ENCODE peak calls at places on chromosomes 11 and 22, in eight cellular contexts. One of them, this sample, is unnamed. For H3K27me3, the result is how much of the 10 kb centered on the place peaks cover.

GRCh38 chr11:64231536-64231935 is 1.2 kb downstream of the DNAJC4 start:
- DNase-seq in GM23338: no peak
- DNase-seq in SK-N-SH: no peak
- DNase-seq in Panc1: no peak
- DNase-seq in K562: no peak
- DNase-seq in HCT116: no peak
- DNase-seq in HepG2: no peak
- DNase-seq in GM12878: no peak
- DNase-seq in this sample: no peak

GRCh38 chr11:83573097-83573496 is 286.9 kb upstream of the CCDC90B start:
- DNase-seq in K562: no peak
- DNase-seq in GM12878: no peak
- DNase-seq in SK-N-SH: no peak
- DNase-seq in HCT116: no peak
- DNase-seq in GM23338: no peak
- DNase-seq in Panc1: no peak
- DNase-seq in HepG2: no peak
- DNase-seq in this sample: no peak

GRCh38 chr11:70607561-70607960 is 209.2 kb downstream of the CTTN start:
- DNase-seq in GM23338: no peak
- DNase-seq in K562: no peak
- DNase-seq in HepG2: no peak
- DNase-seq in HCT116: no peak
- DNase-seq in SK-N-SH: no peak
- DNase-seq in Panc1: no peak
- DNase-seq in GM12878: no peak
- DNase-seq in this sample: no peak

GRCh38 chr11:126112547-126112946 is 49.9 kb upstream of the CDON start:
- DNase-seq in HepG2: no peak
- DNase-seq in HCT116: no peak
- DNase-seq in GM12878: no peak
- DNase-seq in SK-N-SH: peak
- DNase-seq in K562: no peak
- DNase-seq in GM23338: no peak
- DNase-seq in Panc1: no peak
- DNase-seq in this sample: no peak

GRCh38 chr22:36467042-36467810 is 14.2 kb downstream of the TXN2 start:
- DNase-seq in SK-N-SH: no peak
- DNase-seq in Panc1: no peak
- DNase-seq in HCT116: peak
- DNase-seq in GM12878: no peak
- DNase-seq in HepG2: no peak
- DNase-seq in GM23338: no peak
- DNase-seq in K562: no peak
- DNase-seq in this sample: no peak

GRCh38 chr11:106552694-106553203 is 465.5 kb downstream of the GUCY1A2 start:
- DNase-seq in GM12878: no peak
- DNase-seq in GM23338: no peak
- DNase-seq in HCT116: no peak
- DNase-seq in K562: no peak
- DNase-seq in SK-N-SH: no peak
- DNase-seq in HepG2: peak
- DNase-seq in Panc1: no peak
- DNase-seq in this sample: no peak

GRCh38 chr11:123491241-123491640 is 61.2 kb downstream of the GRAMD1B start:
- DNase-seq in SK-N-SH: no peak
- DNase-seq in HCT116: no peak
- DNase-seq in GM23338: no peak
- DNase-seq in GM12878: no peak
- DNase-seq in Panc1: no peak
- DNase-seq in HepG2: no peak
- DNase-seq in K562: no peak
- DNase-seq in this sample: no peak

GRCh38 chr11:122900803-122901202 is 18.2 kb downstream of the JHY start:
- DNase-seq in HepG2: no peak
- DNase-seq in GM23338: no peak
- DNase-seq in GM12878: no peak
- DNase-seq in Panc1: no peak
- DNase-seq in HCT116: no peak
- DNase-seq in SK-N-SH: no peak
- DNase-seq in K562: no peak
- DNase-seq in this sample: no peak

GRCh38 chr11:47212938-47213337 is 1.8 kb upstream of the DDB2 start:
- DNase-seq in HepG2: no peak
- DNase-seq in Panc1: no peak
- DNase-seq in K562: no peak
- DNase-seq in HCT116: no peak
- DNase-seq in GM12878: no peak
- DNase-seq in GM23338: no peak
- DNase-seq in SK-N-SH: no peak
- DNase-seq in this sample: no peak

GRCh38 chr22:37749831-37750595 is 53.2 kb downstream of the TRIOBP start:
- DNase-seq in HepG2: peak
- DNase-seq in SK-N-SH: no peak
- DNase-seq in GM12878: no peak
- DNase-seq in Panc1: no peak
- DNase-seq in HCT116: no peak
- DNase-seq in K562: no peak
- DNase-seq in GM23338: no peak
- DNase-seq in this sample: no peak

GRCh38 chr22:36850016-36850415 is 10.8 kb upstream of the NCF4 start:
- DNase-seq in HepG2: no peak
- DNase-seq in Panc1: no peak
- DNase-seq in HCT116: no peak
- DNase-seq in GM23338: no peak
- DNase-seq in GM12878: no peak
- DNase-seq in SK-N-SH: no peak
- DNase-seq in K562: no peak
- DNase-seq in this sample: no peak

GRCh38 chr11:110896358-110896757 is 184.1 kb upstream of the ARHGAP20 start:
- DNase-seq in K562: no peak
- DNase-seq in HepG2: no peak
- DNase-seq in Panc1: no peak
- DNase-seq in GM23338: no peak
- DNase-seq in GM12878: no peak
- DNase-seq in SK-N-SH: no peak
- DNase-seq in HCT116: no peak
- DNase-seq in this sample: no peak

GRCh38 chr22:17121235-17122195 is at the start of gene TMEM121B:
- DNase-seq in K562: peak
- DNase-seq in SK-N-SH: peak
- DNase-seq in HepG2: no peak
- DNase-seq in HCT116: no peak
- DNase-seq in GM23338: peak
- DNase-seq in Panc1: no peak
- DNase-seq in GM12878: no peak
- DNase-seq in this sample: peak

GRCh38 chr22:30636226-30637077 is 871 bp downstream of the SLC35E4 start:
- DNase-seq in HepG2: no peak
- DNase-seq in GM23338: peak
- DNase-seq in K562: no peak
- DNase-seq in HCT116: no peak
- DNase-seq in Panc1: no peak
- DNase-seq in SK-N-SH: peak
- DNase-seq in GM12878: no peak
- DNase-seq in this sample: no peak

GRCh38 chr11:131353761-131354160 is 16.7 kb upstream of the NTM start:
- DNase-seq in K562: no peak
- DNase-seq in Panc1: no peak
- DNase-seq in SK-N-SH: no peak
- DNase-seq in HCT116: no peak
- DNase-seq in HepG2: no peak
- DNase-seq in GM23338: no peak
- DNase-seq in GM12878: no peak
- DNase-seq in this sample: no peak

GRCh38 chr11:35275808-35276170 is 136.8 kb downstream of the CD44 start:
- DNase-seq in HCT116: no peak
- DNase-seq in SK-N-SH: no peak
- DNase-seq in Panc1: no peak
- DNase-seq in GM12878: no peak
- DNase-seq in K562: no peak
- DNase-seq in HepG2: no peak
- DNase-seq in GM23338: no peak
- DNase-seq in this sample: no peak

GRCh38 chr11:113242767-113243397 is 71.5 kb upstream of the TTC12 start:
- DNase-seq in Panc1: no peak
- DNase-seq in HepG2: no peak
- DNase-seq in K562: no peak
- DNase-seq in GM23338: peak
- DNase-seq in SK-N-SH: no peak
- DNase-seq in GM12878: no peak
- DNase-seq in HCT116: no peak
- DNase-seq in this sample: no peak

GRCh38 chr22:39091136-39092081 is 5.6 kb upstream of the APOBEC3H start:
- DNase-seq in Panc1: no peak
- DNase-seq in HCT116: no peak
- DNase-seq in GM12878: no peak
- DNase-seq in SK-N-SH: no peak
- DNase-seq in K562: no peak
- DNase-seq in GM23338: no peak
- DNase-seq in HepG2: no peak
- DNase-seq in this sample: no peak

GRCh38 chr22:49197500-49197899 is 630.2 kb downstream of the BRD1 start:
- DNase-seq in SK-N-SH: no peak
- DNase-seq in HCT116: no peak
- DNase-seq in GM12878: no peak
- DNase-seq in HepG2: no peak
- DNase-seq in K562: no peak
- DNase-seq in Panc1: no peak
- DNase-seq in GM23338: no peak
- DNase-seq in this sample: no peak

GRCh38 chr11:75425422-75425821 is 7.6 kb downstream of the KLHL35 start:
- DNase-seq in Panc1: no peak
- DNase-seq in HepG2: no peak
- DNase-seq in HCT116: no peak
- DNase-seq in SK-N-SH: peak
- DNase-seq in GM12878: no peak
- DNase-seq in GM23338: peak
- DNase-seq in K562: peak
- DNase-seq in this sample: no peak

GRCh38 chr22:35973388-35973787 is 55.2 kb downstream of the RBFOX2 start:
- DNase-seq in GM12878: no peak
- DNase-seq in K562: no peak
- DNase-seq in Panc1: no peak
- DNase-seq in HepG2: no peak
- DNase-seq in GM23338: no peak
- DNase-seq in SK-N-SH: no peak
- DNase-seq in HCT116: no peak
- DNase-seq in this sample: no peak

GRCh38 chr11:36744375-36745168 is 146.5 kb upstream of the RAG2 start:
- DNase-seq in SK-N-SH: peak
- DNase-seq in Panc1: peak
- DNase-seq in GM12878: no peak
- DNase-seq in HCT116: peak
- DNase-seq in GM23338: peak
- DNase-seq in HepG2: peak
- DNase-seq in K562: peak
- DNase-seq in this sample: peak

GRCh38 chr11:28537822-28538221 is 429.6 kb downstream of the METTL15 start:
- DNase-seq in GM12878: no peak
- DNase-seq in HepG2: no peak
- DNase-seq in SK-N-SH: no peak
- DNase-seq in Panc1: no peak
- DNase-seq in K562: no peak
- DNase-seq in GM23338: no peak
- DNase-seq in HCT116: no peak
- DNase-seq in this sample: no peak

GRCh38 chr22:37177755-37178154 is 10.3 kb downstream of the C1QTNF6 start:
- DNase-seq in GM23338: no peak
- DNase-seq in Panc1: no peak
- DNase-seq in SK-N-SH: no peak
- DNase-seq in K562: no peak
- DNase-seq in GM12878: no peak
- DNase-seq in HCT116: no peak
- DNase-seq in HepG2: no peak
- DNase-seq in this sample: no peak

GRCh38 chr22:35758394-35758793 is 40.7 kb downstream of the APOL5 start:
- DNase-seq in HCT116: no peak
- DNase-seq in K562: no peak
- DNase-seq in Panc1: no peak
- DNase-seq in HepG2: no peak
- DNase-seq in GM12878: no peak
- DNase-seq in SK-N-SH: no peak
- DNase-seq in GM23338: no peak
- DNase-seq in this sample: no peak

GRCh38 chr11:11660351-11660750 is 38.5 kb upstream of the GALNT18 start:
- DNase-seq in GM12878: no peak
- DNase-seq in K562: no peak
- DNase-seq in GM23338: no peak
- DNase-seq in SK-N-SH: no peak
- DNase-seq in Panc1: no peak
- DNase-seq in HCT116: no peak
- DNase-seq in HepG2: no peak
- DNase-seq in this sample: no peak
- H3K27me3 ChIP-seq in GM12878: under half
- H3K27me3 ChIP-seq in K562: under half
- H3K27me3 ChIP-seq in GM23338: under half
- H3K27me3 ChIP-seq in SK-N-SH: under half
- H3K27me3 ChIP-seq in Panc1: under half
- H3K27me3 ChIP-seq in HCT116: under half
- H3K27me3 ChIP-seq in HepG2: under half
- H3K27me3 ChIP-seq in this sample: under half

GRCh38 chr11:102680945-102681344 is 24.6 kb downstream of the MMP27 start:
- DNase-seq in SK-N-SH: no peak
- DNase-seq in HepG2: no peak
- DNase-seq in GM23338: no peak
- DNase-seq in GM12878: no peak
- DNase-seq in K562: no peak
- DNase-seq in Panc1: no peak
- DNase-seq in HCT116: no peak
- DNase-seq in this sample: peak
- TF ChIP-seq REST in SK-N-SH: no peak
- TF ChIP-seq REST in HepG2: no peak
- TF ChIP-seq REST in GM23338: no peak
- TF ChIP-seq REST in GM12878: no peak
- TF ChIP-seq REST in K562: no peak
- TF ChIP-seq REST in Panc1: no peak
- TF ChIP-seq REST in HCT116: no peak
- TF ChIP-seq REST in this sample: peak

DNA sequence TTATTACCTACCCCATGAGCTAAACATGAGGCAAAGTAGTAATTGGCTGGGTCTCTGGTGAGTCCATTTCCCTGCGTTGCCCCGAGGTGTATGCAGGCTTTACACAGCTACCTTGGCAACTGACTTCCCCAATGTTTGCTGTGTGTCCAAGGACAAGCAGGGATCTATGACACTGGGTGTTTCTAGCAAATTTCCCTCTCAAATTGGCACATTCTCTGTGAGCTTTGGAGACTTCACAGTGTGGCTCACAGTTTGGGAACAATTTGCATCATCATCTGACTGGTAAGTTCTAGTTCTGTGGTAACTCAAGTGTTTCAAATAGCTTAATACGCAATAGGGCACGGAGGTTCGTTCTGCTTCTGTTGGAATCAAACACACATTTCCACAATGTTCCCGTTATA is 12.5 kb downstream of the NNMT start:
- DNase-seq in Panc1: no peak
- DNase-seq in SK-N-SH: no peak
- DNase-seq in HCT116: no peak
- DNase-seq in HepG2: no peak
- DNase-seq in GM23338: no peak
- DNase-seq in GM12878: no peak
- DNase-seq in K562: no peak
- DNase-seq in this sample: peak
- H3K27me3 ChIP-seq in Panc1: under half
- H3K27me3 ChIP-seq in SK-N-SH: under half
- H3K27me3 ChIP-seq in HCT116: under half
- H3K27me3 ChIP-seq in HepG2: half or more
- H3K27me3 ChIP-seq in GM23338: under half
- H3K27me3 ChIP-seq in GM12878: under half
- H3K27me3 ChIP-seq in K562: under half
- H3K27me3 ChIP-seq in this sample: under half

GRCh38 chr11:6727971-6728890 is 43.5 kb downstream of the OR2AG2 start:
- DNase-seq in K562: no peak
- DNase-seq in Panc1: no peak
- DNase-seq in GM23338: no peak
- DNase-seq in HepG2: no peak
- DNase-seq in SK-N-SH: no peak
- DNase-seq in HCT116: no peak
- DNase-seq in GM12878: no peak
- DNase-seq in this sample: no peak
- TF ChIP-seq REST in K562: no peak
- TF ChIP-seq REST in Panc1: no peak
- TF ChIP-seq REST in GM23338: no peak
- TF ChIP-seq REST in HepG2: no peak
- TF ChIP-seq REST in SK-N-SH: no peak
- TF ChIP-seq REST in HCT116: no peak
- TF ChIP-seq REST in GM12878: no peak
- TF ChIP-seq REST in this sample: no peak

This sample was measured in HL-60.